ENCODE peak calls at places on chromosome 21, in five cellular contexts. P is left ventricle myocardium inferior; L is effector memory CD4-positive, alpha-beta T cell; Y is tibial nerve; E is AG04450. X is an unnamed sample.

GRCh38 chr21:22885079-22885478 is 1886.9 kb downstream of the NCAM2 start:
- DNase-seq in L (no peak), Y (no peak), E (no peak), P (no peak), X (no peak)

GRCh38 chr21:45057886-45058285 is 16.5 kb upstream of the ADARB1 start:
- DNase-seq in Y (no peak), P (no peak), E (no peak), L (no peak), X (no peak)

GRCh38 chr21:26966360-26966977 is 419 bp downstream of the ADAMTS5 start:
- DNase-seq in Y (no peak), E (no peak), P (no peak), L (no peak), X (no peak)

GRCh38 chr21:37757631-37758376 is 158.5 kb downstream of the KCNJ6 start:
- DNase-seq in E (no peak), L (no peak), P (no peak), Y (no peak), X (no peak)

GRCh38 chr21:44897326-44898010 is 23.2 kb downstream of the ITGB2 start:
- DNase-seq in E (no peak), L (no peak), P (peak; percentile 22), Y (no peak), X (no peak)

GRCh38 chr21:26280715-26281310 is 110.2 kb upstream of the APP start:
- DNase-seq in E (no peak), P (no peak), Y (no peak), L (no peak), X (no peak)

GRCh38 chr21:45073301-45074047 is 906 bp upstream of the ADARB1 start:
- DNase-seq in P (no peak), Y (no peak), L (no peak), E (no peak), X (no peak)

GRCh38 chr21:42460391-42461184 is 35.4 kb downstream of the RSPH1 start:
- DNase-seq in L (no peak), E (no peak), Y (no peak), P (no peak), X (no peak)

GRCh38 chr21:46191257-46191685 is 7.0 kb upstream of the SPATC1L start:
- DNase-seq in Y (peak; percentile 33), P (no peak), L (no peak), E (peak; percentile 52), X (no peak)

GRCh38 chr21:46099476-46099875 is 1.6 kb downstream of the COL6A2 start:
- DNase-seq in Y (peak; percentile 10), E (no peak), L (no peak), P (peak; percentile 41), X (no peak)

GRCh38 chr21:33025471-33026298 is at the start of gene OLIG2:
- DNase-seq in L (no peak), P (no peak), E (no peak), Y (no peak), X (peak; percentile 95)

GRCh38 chr21:16932314-16932713 is 580.5 kb upstream of the CXADR start:
- DNase-seq in P (no peak), Y (no peak), E (no peak), L (no peak), X (no peak)

GRCh38 chr21:38311765-38312164 is 55.0 kb downstream of the KCNJ15 start:
- DNase-seq in P (no peak), Y (no peak), E (no peak), L (no peak), X (no peak)

GRCh38 chr21:44603109-44603875 is 2.9 kb downstream of the KRTAP10-7 start:
- DNase-seq in L (no peak), E (no peak), Y (no peak), P (no peak), X (no peak)

GRCh38 chr21:36910581-36911307 is 55.7 kb downstream of the HLCS start:
- DNase-seq in E (peak; percentile 54), L (no peak), Y (no peak), P (no peak), X (no peak)

GRCh38 chr21:29827236-29827635 is 112.6 kb downstream of the GRIK1 start:
- DNase-seq in L (no peak), P (no peak), E (no peak), Y (no peak), X (no peak)

GRCh38 chr21:37642493-37642892 is 273.8 kb downstream of the KCNJ6 start:
- DNase-seq in P (no peak), Y (no peak), E (no peak), L (peak; percentile 6), X (no peak)

GRCh38 chr21:42564561-42564971 is 50.9 kb downstream of the SLC37A1 start:
- DNase-seq in E (no peak), Y (no peak), P (no peak), L (no peak), X (no peak)

GRCh38 chr21:43187715-43188114 is 18.9 kb downstream of the CRYAA start:
- DNase-seq in L (no peak), Y (peak; percentile 3), E (no peak), P (no peak), X (no peak)

GRCh38 chr21:26846036-26846931 is 1.1 kb upstream of the ADAMTS1 start:
- DNase-seq in E (no peak), L (no peak), P (peak; percentile 91), Y (peak; percentile 71), X (peak; percentile 63)

GRCh38 chr21:30268608-30269197 is 14.0 kb downstream of the KRTAP24-1 start:
- DNase-seq in L (no peak), E (no peak), P (no peak), Y (no peak), X (no peak)

GRCh38 chr21:37136261-37136660 is 63.2 kb downstream of the TTC3 start:
- DNase-seq in E (no peak), P (no peak), Y (no peak), L (no peak), X (no peak)

GRCh38 chr21:44349847-44350772 is 3.3 kb upstream of the TRPM2 start:
- DNase-seq in Y (no peak), E (no peak), L (no peak), P (no peak), X (no peak)

DNA sequence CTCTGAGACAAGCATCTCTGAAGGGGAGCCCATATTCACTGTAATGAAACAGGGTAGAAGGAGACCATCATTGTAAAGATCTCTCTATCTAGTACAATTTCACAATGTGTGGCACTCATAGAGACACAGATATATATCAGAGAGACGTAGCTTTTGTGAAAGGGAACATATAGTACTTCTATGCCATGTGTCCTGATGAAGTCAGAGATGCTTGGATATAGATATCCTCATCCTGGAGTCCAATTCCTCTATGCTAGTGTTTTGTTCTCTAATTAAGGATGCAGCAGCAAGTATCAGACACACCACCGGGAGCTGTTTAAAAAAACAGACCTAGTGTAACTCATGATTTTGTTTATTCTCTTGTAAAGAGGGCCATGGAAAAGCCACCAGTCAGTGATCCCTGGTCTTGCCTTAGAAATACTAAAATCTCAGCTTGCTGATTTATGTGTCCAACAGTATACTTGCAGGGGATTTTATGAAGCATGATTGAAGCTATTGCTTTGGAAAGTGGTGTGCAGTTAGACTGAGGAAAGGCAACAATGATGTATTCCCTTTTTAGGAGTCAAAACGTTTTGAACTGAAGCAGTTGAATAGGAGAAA is 2.5 kb downstream of the NCAM2 start:
- DNase-seq in P (no peak), E (no peak), L (no peak), Y (no peak), X (no peak)
- H3K27ac ChIP-seq in P (peak overlapping the region; percentile 29), E (no peak overlapping the region), L (no peak overlapping the region), Y (no peak overlapping the region), X (peak overlapping the region; percentile 53)

GRCh38 chr21:34996304-34997081 is 52.6 kb downstream of the RUNX1 start:
- DNase-seq in E (no peak), Y (peak; percentile 67), P (no peak), L (no peak), X (no peak)
- H3K27ac ChIP-seq in E (no peak overlapping the region), Y (no peak overlapping the region), P (no peak overlapping the region), L (no peak overlapping the region), X (no peak overlapping the region)

GRCh38 chr21:39630191-39630591 is 17.5 kb downstream of the B3GALT5 start:
- DNase-seq in P (no peak), L (no peak), Y (no peak), E (no peak), X (no peak)

GRCh38 chr21:39633043-39633442 is 20.3 kb downstream of the B3GALT5 start:
- DNase-seq in E (no peak), P (no peak), Y (no peak), L (no peak), X (no peak)

GRCh38 chr21:39633770-39634181 is 21.0 kb downstream of the B3GALT5 start:
- DNase-seq in Y (no peak), P (no peak), E (peak; percentile 74), L (no peak), X (no peak)

GRCh38 chr21:39630827-39631226 is 18.1 kb downstream of the B3GALT5 start:
- DNase-seq in E (no peak), Y (no peak), P (no peak), L (no peak), X (no peak)

GRCh38 chr21:39631842-39632577 is 19.3 kb downstream of the B3GALT5 start:
- DNase-seq in P (no peak), E (no peak), Y (no peak), L (no peak), X (no peak)
- H3K27ac ChIP-seq in P (no peak overlapping the region), E (no peak overlapping the region), Y (no peak overlapping the region), L (no peak overlapping the region), X (no peak overlapping the region)

DNA sequence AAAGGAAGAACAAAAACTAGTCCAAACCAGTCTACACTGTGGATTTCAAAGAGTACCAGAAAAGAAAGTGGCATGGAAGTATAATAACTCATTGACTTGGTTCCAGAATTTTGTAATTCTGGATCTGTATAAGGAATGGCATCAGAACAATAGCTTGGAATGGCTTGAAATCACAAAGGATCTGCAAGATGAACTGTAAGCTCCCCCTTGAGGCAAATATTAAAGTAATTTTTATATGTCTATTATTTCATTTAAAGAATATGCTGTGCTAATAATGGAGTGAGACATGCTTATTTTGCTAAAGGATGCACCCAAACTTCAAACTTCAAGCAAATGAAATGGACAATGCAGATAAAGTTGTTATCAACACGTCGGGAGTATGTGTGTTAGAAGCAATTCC is 21.3 kb downstream of the CHODL start:
- DNase-seq in L (no peak), E (no peak), P (no peak), Y (no peak), X (no peak)
- H3K27ac ChIP-seq in L (no peak overlapping the region), E (no peak overlapping the region), P (no peak overlapping the region), Y (no peak overlapping the region), X (no peak overlapping the region)

DNA sequence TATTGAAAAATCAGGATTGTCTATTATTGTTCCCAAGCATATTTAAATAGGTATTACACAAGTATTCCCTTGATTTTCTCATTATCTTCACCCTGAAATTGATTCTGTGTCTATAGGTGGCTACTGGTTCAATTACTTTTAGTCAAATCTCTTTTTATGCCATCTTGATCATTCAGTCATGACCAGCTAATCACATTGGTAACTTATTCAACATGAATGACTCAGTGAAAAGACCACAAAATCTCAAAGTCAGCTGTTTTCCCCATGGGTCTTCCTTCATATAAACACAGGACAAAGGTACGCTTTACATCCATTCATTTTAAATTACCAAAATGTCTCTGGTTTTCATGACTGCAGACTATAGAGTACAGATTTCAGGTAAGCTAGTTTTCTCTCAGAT is 23.7 kb upstream of the NRIP1 start:
- DNase-seq in L (no peak), P (no peak), Y (no peak), E (no peak), X (no peak)
- H3K27ac ChIP-seq in L (no peak overlapping the region), P (no peak overlapping the region), Y (no peak overlapping the region), E (no peak overlapping the region), X (no peak overlapping the region)

X was measured in caudate nucleus.